ENCODE peak calls at places on chromosomes 16 and 17, in four cellular contexts. O is left ventricle myocardium inferior, L is esophagus muscularis mucosa, M is GM23248. K is an unnamed sample.

GRCh38 chr16:66651965-66652364 is 44.6 kb downstream of the CMTM4 start:
- DNase-seq in O (no peak), L (no peak), M (no peak), K (no peak)

GRCh38 chr17:2958706-2959222 is 104.6 kb downstream of the OR1D5 start:
- DNase-seq in O (no peak), L (no peak), M (no peak), K (peak; percentile 26)

GRCh38 chr17:42018339-42018738 is 1.1 kb upstream of the DNAJC7 start:
- DNase-seq in O (no peak), L (no peak), M (no peak), K (no peak)

GRCh38 chr16:84600343-84601229 is 17.3 kb downstream of the COTL1 start:
- DNase-seq in O (no peak), L (no peak), M (peak; percentile 40), K (no peak)

GRCh38 chr16:50213939-50214519 is 52.3 kb upstream of the ADCY7 start:
- DNase-seq in O (no peak), L (no peak), M (peak; percentile 51), K (no peak)

GRCh38 chr17:4498461-4499397 is at the start of gene SPNS2:
- DNase-seq in O (peak; percentile 75), L (no peak), M (peak; percentile 76), K (peak; percentile 91)

GRCh38 chr17:58913971-58914769 is 158.5 kb downstream of the PPM1E start:
- DNase-seq in O (no peak), L (no peak), M (peak; percentile 44), K (no peak)

GRCh38 chr16:57795431-57795878 is 6.8 kb downstream of the KIFC3 start:
- DNase-seq in O (peak; percentile 41), L (no peak), M (peak; percentile 59), K (no peak)

GRCh38 chr17:82888583-82889495 is 49.0 kb upstream of the ZNF750 start:
- DNase-seq in O (peak; percentile 71), L (no peak), M (no peak), K (no peak)

GRCh38 chr16:77840623-77841274 is 52.4 kb downstream of the VAT1L start:
- DNase-seq in O (no peak), L (no peak), M (peak; percentile 27), K (no peak)

GRCh38 chr17:74601944-74602572 is 10.0 kb upstream of the CD300LD start:
- DNase-seq in O (no peak), L (no peak), M (peak; percentile 64), K (no peak)

GRCh38 chr17:68792042-68792685 is 163.0 kb downstream of the ABCA8 start:
- DNase-seq in O (no peak), L (no peak), M (peak; percentile 36), K (no peak)

GRCh38 chr17:77754956-77755355 is 203.5 kb upstream of the TNRC6C start:
- DNase-seq in O (no peak), L (no peak), M (no peak), K (no peak)

GRCh38 chr17:63429766-63430165 is 16.3 kb downstream of the CYB561 start:
- DNase-seq in O (no peak), L (no peak), M (no peak), K (no peak)

GRCh38 chr16:84196727-84197486 is 6.0 kb downstream of the ADAD2 start:
- DNase-seq in O (no peak), L (no peak), M (no peak), K (no peak)

GRCh38 chr17:59815965-59816364 is 76.8 kb downstream of the TUBD1 start:
- DNase-seq in O (no peak), L (no peak), M (peak; percentile 38), K (no peak)

GRCh38 chr17:6244796-6245195 is 174.6 kb downstream of the WSCD1 start:
- DNase-seq in O (no peak), L (peak; percentile 84), M (no peak), K (no peak)

GRCh38 chr17:74059471-74059870 is 144.0 kb upstream of the RPL38 start:
- DNase-seq in O (no peak), L (no peak), M (no peak), K (no peak)

GRCh38 chr17:11598274-11599221 is at the start of gene DNAH9:
- DNase-seq in O (peak; percentile 97), L (peak; percentile 98), M (peak; percentile 64), K (peak; percentile 94)

GRCh38 chr17:42438600-42439567 is 15.8 kb upstream of the CAVIN1 start:
- DNase-seq in O (no peak), L (no peak), M (peak; percentile 50), K (no peak)

GRCh38 chr17:83064021-83064731 is 15.2 kb upstream of the METRNL start:
- DNase-seq in O (no peak), L (no peak), M (no peak), K (peak; percentile 60)

GRCh38 chr16:30184430-30185140 is 1.2 kb downstream of the CORO1A start:
- DNase-seq in O (peak; percentile 28), L (no peak), M (no peak), K (peak; percentile 69)

GRCh38 chr16:24689128-24689527 is 40.3 kb upstream of the TNRC6A start:
- DNase-seq in O (no peak), L (no peak), M (peak; percentile 77), K (no peak)

GRCh38 chr16:86923656-86924055 is 345.3 kb downstream of the FOXL1 start:
- DNase-seq in O (no peak), L (no peak), M (no peak), K (no peak)

GRCh38 chr16:82181456-82182185 is 11.6 kb upstream of the MPHOSPH6 start:
- DNase-seq in O (no peak), L (no peak), M (no peak), K (no peak)

GRCh38 chr17:66582373-66583111 is 252.4 kb upstream of the CACNG5 start:
- DNase-seq in O (no peak), L (no peak), M (no peak), K (no peak)

GRCh38 chr17:45430738-45431530 is 1.7 kb downstream of the ARHGAP27 start:
- DNase-seq in O (no peak), L (no peak), M (peak; percentile 54), K (peak; percentile 79)

GRCh38 chr17:2238432-2239169 is 65.0 kb downstream of the SMG6 start:
- DNase-seq in O (peak; percentile 62), L (no peak), M (peak; percentile 51), K (no peak)

GRCh38 chr16:57967916-57968315 is 3.0 kb downstream of the CNGB1 start:
- DNase-seq in O (no peak), L (no peak), M (no peak), K (no peak)

GRCh38 chr17:37840576-37840975 is 83.6 kb upstream of the TBC1D3K start:
- DNase-seq in O (no peak), L (no peak), M (no peak), K (no peak)

GRCh38 chr17:1164935-1165556 is 14.7 kb downstream of the ABR start:
- DNase-seq in O (peak; percentile 64), L (no peak), M (no peak), K (no peak)

GRCh38 chr17:76585649-76586593 is at the start of gene ST6GALNAC2:
- DNase-seq in O (peak; percentile 69), L (no peak), M (peak; percentile 69), K (peak; percentile 72)

GRCh38 chr17:82520041-82520910 is 744 bp downstream of the FOXK2 start:
- DNase-seq in O (peak; percentile 20), L (no peak), M (peak; percentile 71), K (peak; percentile 81)

GRCh38 chr16:85402910-85403692 is 210.0 kb upstream of the GSE1 start:
- DNase-seq in O (peak; percentile 62), L (no peak), M (no peak), K (peak; percentile 77)

GRCh38 chr17:41492771-41493170 is 3.1 kb upstream of the KRT36 start:
- DNase-seq in O (peak; percentile 30), L (no peak), M (no peak), K (peak; percentile 62)

GRCh38 chr16:84461029-84461415 is 43.4 kb downstream of the MEAK7 start:
- DNase-seq in O (no peak), L (no peak), M (no peak), K (no peak)

GRCh38 chr16:28183930-28184329 is 27.8 kb downstream of the XPO6 start:
- DNase-seq in O (no peak), L (no peak), M (no peak), K (no peak)

GRCh38 chr16:28181557-28181914 is 30.2 kb downstream of the XPO6 start:
- DNase-seq in O (no peak), L (no peak), M (peak; percentile 92), K (no peak)

GRCh38 chr16:28182183-28182582 is 29.6 kb downstream of the XPO6 start:
- DNase-seq in O (no peak), L (no peak), M (peak; percentile 64), K (no peak)

GRCh38 chr16:28184625-28185024 is 27.1 kb downstream of the XPO6 start:
- DNase-seq in O (no peak), L (no peak), M (no peak), K (no peak)

GRCh38 chr16:28183441-28183840 is 28.3 kb downstream of the XPO6 start:
- DNase-seq in O (no peak), L (no peak), M (no peak), K (no peak)
- H3K4me1 ChIP-seq in O (peaks cover 66% of the 10 kb centered on the region), L (peaks cover 28% of the 10 kb centered on the region), M (peaks cover 51% of the 10 kb centered on the region), K (peaks cover 22% of the 10 kb centered on the region)

GRCh38 chr16:55322327-55322726 is 1.7 kb upstream of the IRX6 start:
- DNase-seq in O (no peak), L (no peak), M (no peak), K (no peak)
- H3K27me3 ChIP-seq in O (peaks cover 80% of the 10 kb centered on the region), L (peaks cover 18% of the 10 kb centered on the region), M (peaks cover 64% of the 10 kb centered on the region), K (no peaks in the 10 kb centered on the region)

GRCh38 chr16:16099320-16099719 is 124.0 kb downstream of the ABCC6 start:
- DNase-seq in O (no peak), L (no peak), M (no peak), K (no peak)

GRCh38 chr16:16102738-16103137 is 120.6 kb downstream of the ABCC6 start:
- DNase-seq in O (no peak), L (no peak), M (no peak), K (no peak)

GRCh38 chr16:16096858-16097213 is 126.5 kb downstream of the ABCC6 start:
- DNase-seq in O (no peak), L (no peak), M (no peak), K (no peak)

GRCh38 chr16:16101585-16101984 is 121.7 kb downstream of the ABCC6 start:
- DNase-seq in O (no peak), L (no peak), M (no peak), K (no peak)

GRCh38 chr16:16100631-16101030 is 122.7 kb downstream of the ABCC6 start:
- DNase-seq in O (no peak), L (no peak), M (no peak), K (no peak)
- H3K27ac ChIP-seq in O (no peak overlapping the region), L (peak overlapping the region; percentile 90), M (no peak overlapping the region), K (no peak overlapping the region)

GRCh38 chr17:7389924-7390910 is 4.1 kb downstream of the PLSCR3 start:
- DNase-seq in O (no peak), L (no peak), M (no peak), K (no peak)
- H3K4me1 ChIP-seq in O (peaks cover 41% of the 10 kb centered on the region), L (peaks cover 19% of the 10 kb centered on the region), M (peaks cover 3% of the 10 kb centered on the region), K (no peaks in the 10 kb centered on the region)

DNA sequence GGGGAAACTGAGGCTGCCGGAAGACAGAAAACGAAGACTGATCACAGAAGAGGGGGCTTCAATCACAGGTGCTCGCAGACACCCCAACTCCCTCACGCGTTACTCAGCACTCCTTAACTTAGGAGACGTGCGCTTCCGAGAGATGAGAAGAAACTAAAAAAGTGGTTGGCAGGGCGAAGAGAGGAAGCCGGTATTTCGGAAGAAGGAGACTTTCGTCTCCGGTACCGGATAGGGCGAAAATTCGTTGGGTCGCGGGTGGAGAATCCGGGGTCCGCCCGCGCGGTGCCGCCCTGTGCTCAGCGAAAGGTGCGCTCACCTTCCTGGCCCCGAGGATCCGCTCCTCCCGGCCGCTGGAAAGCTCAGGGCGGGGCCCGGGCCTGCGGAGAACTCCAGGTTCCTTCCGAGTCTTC is 917 bp upstream of the TBX2 start:
- DNase-seq in O (no peak), L (no peak), M (peak; percentile 52), K (no peak)
- H3K27me3 ChIP-seq in O (peaks cover 89% of the 10 kb centered on the region), L (peaks cover 43% of the 10 kb centered on the region), M (no peaks in the 10 kb centered on the region), K (no peaks in the 10 kb centered on the region)

K was measured in aorta.